ENCODE peak calls at places on chromosomes 11 and 22, in four cellular contexts. One of them, this sample, is unnamed.

GRCh38 chr11:86196924-86197323 is 47.6 kb upstream of the EED start:
- DNase-seq in NCI-H2029: no peak
- DNase-seq in Ammon's horn: no peak
- DNase-seq in EL: no peak
- DNase-seq in this sample: no peak

GRCh38 chr11:74844072-74844471 is 95.4 kb downstream of the RNF169 start:
- DNase-seq in EL: no peak
- DNase-seq in Ammon's horn: no peak
- DNase-seq in NCI-H2029: no peak
- DNase-seq in this sample: no peak

GRCh38 chr11:103892603-103893002 is 143.8 kb upstream of the DDI1 start:
- DNase-seq in NCI-H2029: no peak
- DNase-seq in Ammon's horn: no peak
- DNase-seq in EL: peak
- DNase-seq in this sample: peak

GRCh38 chr22:41642711-41643110 is 21.6 kb downstream of the XRCC6 start:
- DNase-seq in EL: no peak
- DNase-seq in NCI-H2029: no peak
- DNase-seq in Ammon's horn: no peak
- DNase-seq in this sample: peak

GRCh38 chr11:82767123-82767522 is 33.5 kb upstream of the FAM181B start:
- DNase-seq in Ammon's horn: no peak
- DNase-seq in EL: no peak
- DNase-seq in NCI-H2029: no peak
- DNase-seq in this sample: no peak

GRCh38 chr11:69285091-69285490 is 8.9 kb upstream of the MYEOV start:
- DNase-seq in EL: no peak
- DNase-seq in NCI-H2029: no peak
- DNase-seq in Ammon's horn: no peak
- DNase-seq in this sample: no peak

GRCh38 chr11:76668362-76669155 is 2.0 kb downstream of the LRRC32 start:
- DNase-seq in NCI-H2029: no peak
- DNase-seq in Ammon's horn: no peak
- DNase-seq in EL: no peak
- DNase-seq in this sample: no peak

GRCh38 chr22:46364341-46365165 is 29.0 kb downstream of the TRMU start:
- DNase-seq in NCI-H2029: no peak
- DNase-seq in Ammon's horn: no peak
- DNase-seq in EL: no peak
- DNase-seq in this sample: no peak

GRCh38 chr11:28738549-28738948 is 630.4 kb downstream of the METTL15 start:
- DNase-seq in NCI-H2029: no peak
- DNase-seq in Ammon's horn: no peak
- DNase-seq in EL: peak
- DNase-seq in this sample: no peak

GRCh38 chr11:27352781-27353180 is 10.2 kb downstream of the CCDC34 start:
- DNase-seq in NCI-H2029: no peak
- DNase-seq in Ammon's horn: no peak
- DNase-seq in EL: no peak
- DNase-seq in this sample: no peak

GRCh38 chr11:8987446-8987845 is 16.4 kb downstream of the NRIP3 start:
- DNase-seq in NCI-H2029: no peak
- DNase-seq in Ammon's horn: no peak
- DNase-seq in EL: no peak
- DNase-seq in this sample: no peak

GRCh38 chr11:113457784-113458183 is 17.4 kb downstream of the DRD2 start:
- DNase-seq in Ammon's horn: no peak
- DNase-seq in NCI-H2029: no peak
- DNase-seq in EL: no peak
- DNase-seq in this sample: no peak

GRCh38 chr22:36027579-36027959 is 1.1 kb downstream of the RBFOX2 start:
- DNase-seq in NCI-H2029: no peak
- DNase-seq in Ammon's horn: peak
- DNase-seq in EL: peak
- DNase-seq in this sample: peak

GRCh38 chr22:49099496-49100124 is 728.1 kb downstream of the BRD1 start:
- DNase-seq in Ammon's horn: no peak
- DNase-seq in NCI-H2029: no peak
- DNase-seq in EL: no peak
- DNase-seq in this sample: no peak